ENCODE peak calls at places on chromosomes 1 and 21, in five cellular contexts. One of them, this sample, is unnamed. For H3K36me3, the result is how much of the 10 kb centered on the place peaks cover.

GRCh38 chr1:209190591-209191241 is 392.8 kb upstream of the CAMK1G start:
- DNase-seq in MM.1S: peak
- DNase-seq in OCI-LY7: peak
- DNase-seq in IMR-90: no peak
- DNase-seq in kidney: peak
- DNase-seq in this sample: peak

GRCh38 chr1:234725177-234726132 is 115.5 kb upstream of the IRF2BP2 start:
- DNase-seq in MM.1S: no peak
- DNase-seq in OCI-LY7: peak
- DNase-seq in IMR-90: no peak
- DNase-seq in kidney: peak
- DNase-seq in this sample: no peak

GRCh38 chr1:8146257-8146855 is 120.2 kb upstream of the ERRFI1 start:
- DNase-seq in IMR-90: no peak
- DNase-seq in OCI-LY7: no peak
- DNase-seq in MM.1S: no peak
- DNase-seq in kidney: no peak
- DNase-seq in this sample: no peak

GRCh38 chr1:98256700-98257099 is 335.9 kb upstream of the DPYD start:
- DNase-seq in MM.1S: no peak
- DNase-seq in kidney: no peak
- DNase-seq in OCI-LY7: no peak
- DNase-seq in IMR-90: no peak
- DNase-seq in this sample: no peak

GRCh38 chr1:46246548-46247432 is 773 bp upstream of the RAD54L start:
- DNase-seq in kidney: peak
- DNase-seq in OCI-LY7: peak
- DNase-seq in MM.1S: no peak
- DNase-seq in IMR-90: peak
- DNase-seq in this sample: peak

GRCh38 chr1:57991289-57991688 is 555.2 kb downstream of the OMA1 start:
- DNase-seq in kidney: no peak
- DNase-seq in IMR-90: no peak
- DNase-seq in OCI-LY7: no peak
- DNase-seq in MM.1S: no peak
- DNase-seq in this sample: no peak

GRCh38 chr1:214552174-214552608 is 789 bp upstream of the PTPN14 start:
- DNase-seq in IMR-90: peak
- DNase-seq in MM.1S: no peak
- DNase-seq in kidney: peak
- DNase-seq in OCI-LY7: no peak
- DNase-seq in this sample: peak

GRCh38 chr1:179310271-179310670 is 16.7 kb downstream of the SOAT1 start:
- DNase-seq in kidney: no peak
- DNase-seq in OCI-LY7: no peak
- DNase-seq in MM.1S: no peak
- DNase-seq in IMR-90: peak
- DNase-seq in this sample: peak

GRCh38 chr21:45972353-45972715 is 9.2 kb upstream of the COL6A1 start:
- DNase-seq in kidney: peak
- DNase-seq in MM.1S: no peak
- DNase-seq in OCI-LY7: no peak
- DNase-seq in IMR-90: no peak
- DNase-seq in this sample: no peak

GRCh38 chr1:17292299-17293198 is 15.4 kb upstream of the PADI4 start:
- DNase-seq in kidney: no peak
- DNase-seq in MM.1S: no peak
- DNase-seq in OCI-LY7: no peak
- DNase-seq in IMR-90: no peak
- DNase-seq in this sample: no peak

GRCh38 chr1:3881191-3881475 is 18.9 kb downstream of the C1orf174 start:
- DNase-seq in OCI-LY7: peak
- DNase-seq in MM.1S: no peak
- DNase-seq in kidney: no peak
- DNase-seq in IMR-90: no peak
- DNase-seq in this sample: no peak

GRCh38 chr1:160264795-160265307 is 2.5 kb upstream of the DCAF8 start:
- DNase-seq in MM.1S: no peak
- DNase-seq in kidney: no peak
- DNase-seq in IMR-90: no peak
- DNase-seq in OCI-LY7: no peak
- DNase-seq in this sample: no peak

GRCh38 chr1:89261926-89262540 is 10.6 kb downstream of the GBP5 start:
- DNase-seq in IMR-90: no peak
- DNase-seq in kidney: no peak
- DNase-seq in OCI-LY7: no peak
- DNase-seq in MM.1S: no peak
- DNase-seq in this sample: no peak

GRCh38 chr1:169110265-169110664 is 3.8 kb downstream of the ATP1B1 start:
- DNase-seq in OCI-LY7: no peak
- DNase-seq in kidney: no peak
- DNase-seq in MM.1S: no peak
- DNase-seq in IMR-90: no peak
- DNase-seq in this sample: no peak

GRCh38 chr1:205756552-205756951 is 6.6 kb upstream of the NUCKS1 start:
- DNase-seq in MM.1S: no peak
- DNase-seq in kidney: no peak
- DNase-seq in IMR-90: no peak
- DNase-seq in OCI-LY7: no peak
- DNase-seq in this sample: no peak

GRCh38 chr1:21490774-21491482 is 18.3 kb upstream of the ALPL start:
- DNase-seq in OCI-LY7: peak
- DNase-seq in IMR-90: peak
- DNase-seq in MM.1S: peak
- DNase-seq in kidney: no peak
- DNase-seq in this sample: peak

GRCh38 chr1:183131166-183131565 is 54.9 kb upstream of the LAMC2 start:
- DNase-seq in kidney: no peak
- DNase-seq in OCI-LY7: no peak
- DNase-seq in MM.1S: no peak
- DNase-seq in IMR-90: no peak
- DNase-seq in this sample: no peak

GRCh38 chr1:167790117-167790516 is 68.3 kb downstream of the MPZL1 start:
- DNase-seq in IMR-90: no peak
- DNase-seq in kidney: no peak
- DNase-seq in MM.1S: no peak
- DNase-seq in OCI-LY7: no peak
- DNase-seq in this sample: no peak

GRCh38 chr1:108896160-108897150 is 19.7 kb downstream of the GPSM2 start:
- DNase-seq in IMR-90: peak
- DNase-seq in kidney: no peak
- DNase-seq in MM.1S: no peak
- DNase-seq in OCI-LY7: no peak
- DNase-seq in this sample: no peak

GRCh38 chr1:227586733-227587132 is 23.4 kb downstream of the ZNF678 start:
- DNase-seq in OCI-LY7: no peak
- DNase-seq in IMR-90: no peak
- DNase-seq in MM.1S: no peak
- DNase-seq in kidney: no peak
- DNase-seq in this sample: no peak

GRCh38 chr21:45631540-45631939 is 12.0 kb upstream of the PCBP3 start:
- DNase-seq in OCI-LY7: no peak
- DNase-seq in kidney: no peak
- DNase-seq in IMR-90: no peak
- DNase-seq in MM.1S: no peak
- DNase-seq in this sample: no peak

GRCh38 chr1:2962061-2962460 is 59.2 kb upstream of the ACTRT2 start:
- DNase-seq in kidney: no peak
- DNase-seq in IMR-90: no peak
- DNase-seq in MM.1S: no peak
- DNase-seq in OCI-LY7: no peak
- DNase-seq in this sample: no peak

GRCh38 chr1:56417636-56418035 is 161.7 kb downstream of the PLPP3 start:
- DNase-seq in IMR-90: peak
- DNase-seq in OCI-LY7: no peak
- DNase-seq in kidney: no peak
- DNase-seq in MM.1S: no peak
- DNase-seq in this sample: no peak

DNA sequence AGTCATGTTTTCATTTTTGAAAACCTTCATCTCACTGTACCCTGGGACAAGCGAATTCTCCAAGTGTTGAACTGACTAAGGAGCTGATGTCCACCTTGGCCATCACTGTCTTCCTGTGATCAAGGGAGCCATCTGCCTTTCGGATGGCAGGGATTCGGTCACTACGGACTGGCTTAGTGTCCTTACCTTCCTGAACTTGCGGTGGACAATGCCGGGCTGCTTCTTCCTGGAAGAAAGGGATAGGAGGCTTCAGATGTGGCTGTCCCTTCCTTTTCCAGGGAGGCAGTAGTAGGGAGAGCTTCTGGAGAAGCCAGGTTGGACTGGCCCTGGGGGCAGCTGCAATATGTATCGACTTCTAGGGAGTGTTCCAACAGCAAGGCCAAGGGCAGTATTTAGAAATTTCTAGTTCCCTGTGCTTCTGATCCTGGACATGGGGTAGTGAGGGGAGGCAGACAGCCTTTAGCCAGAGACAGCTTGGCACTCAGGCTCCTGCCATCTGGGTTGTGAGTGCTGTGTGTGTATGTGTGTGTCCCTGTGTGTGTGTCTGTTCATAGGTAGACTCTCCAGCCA is 114.6 kb downstream of the IER5 start:
- DNase-seq in kidney: no peak
- DNase-seq in MM.1S: no peak
- DNase-seq in IMR-90: no peak
- DNase-seq in OCI-LY7: no peak
- DNase-seq in this sample: no peak
- H3K36me3 ChIP-seq in kidney: under half
- H3K36me3 ChIP-seq in MM.1S: under half
- H3K36me3 ChIP-seq in IMR-90: under half
- H3K36me3 ChIP-seq in OCI-LY7: under half
- H3K36me3 ChIP-seq in this sample: under half

DNA sequence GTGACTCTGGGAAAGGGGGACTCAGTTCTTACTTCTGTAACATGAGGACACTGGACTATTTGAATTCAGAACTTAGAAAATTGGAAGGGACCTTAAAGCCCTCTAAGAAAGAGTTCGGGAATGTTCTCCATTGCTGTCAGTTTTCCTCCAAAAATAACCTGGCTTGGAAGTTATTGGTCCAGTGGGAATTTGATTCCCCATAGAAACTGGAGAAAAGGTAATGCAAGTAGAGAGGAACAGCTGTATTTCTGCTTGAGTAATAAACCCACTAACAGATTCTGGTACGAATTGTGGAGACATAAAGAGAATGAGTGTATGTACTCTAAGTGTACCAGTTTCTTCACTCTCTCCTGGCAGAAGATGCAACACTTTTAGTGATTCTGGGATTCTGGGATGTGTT is 1.8 kb downstream of the ZBED6 start:
- DNase-seq in kidney: no peak
- DNase-seq in OCI-LY7: no peak
- DNase-seq in IMR-90: no peak
- DNase-seq in MM.1S: no peak
- DNase-seq in this sample: no peak
- H3K27ac ChIP-seq in kidney: no peak
- H3K27ac ChIP-seq in OCI-LY7: no peak
- H3K27ac ChIP-seq in IMR-90: no peak
- H3K27ac ChIP-seq in MM.1S: no peak
- H3K27ac ChIP-seq in this sample: no peak

GRCh38 chr1:43410571-43410970 is 20.9 kb downstream of the SZT2 start:
- DNase-seq in IMR-90: no peak
- DNase-seq in OCI-LY7: no peak
- DNase-seq in kidney: no peak
- DNase-seq in MM.1S: no peak
- DNase-seq in this sample: no peak

GRCh38 chr1:43419627-43420425 is 30.1 kb downstream of the SZT2 start:
- DNase-seq in kidney: no peak
- DNase-seq in IMR-90: no peak
- DNase-seq in MM.1S: no peak
- DNase-seq in OCI-LY7: no peak
- DNase-seq in this sample: no peak

GRCh38 chr1:43418858-43419257 is 29.2 kb downstream of the SZT2 start:
- DNase-seq in OCI-LY7: no peak
- DNase-seq in kidney: no peak
- DNase-seq in IMR-90: no peak
- DNase-seq in MM.1S: no peak
- DNase-seq in this sample: no peak

GRCh38 chr1:43415901-43416300 is 26.2 kb downstream of the SZT2 start:
- DNase-seq in OCI-LY7: no peak
- DNase-seq in IMR-90: no peak
- DNase-seq in kidney: no peak
- DNase-seq in MM.1S: no peak
- DNase-seq in this sample: no peak

GRCh38 chr1:43414634-43415223 is 25.0 kb downstream of the SZT2 start:
- DNase-seq in OCI-LY7: peak
- DNase-seq in kidney: no peak
- DNase-seq in MM.1S: peak
- DNase-seq in IMR-90: peak
- DNase-seq in this sample: peak
- H3K36me3 ChIP-seq in OCI-LY7: under half
- H3K36me3 ChIP-seq in kidney: under half
- H3K36me3 ChIP-seq in MM.1S: under half
- H3K36me3 ChIP-seq in IMR-90: under half
- H3K36me3 ChIP-seq in this sample: under half

GRCh38 chr21:41506526-41507520 is 1.1 kb downstream of the TMPRSS2 start:
- DNase-seq in MM.1S: no peak
- DNase-seq in OCI-LY7: no peak
- DNase-seq in kidney: peak
- DNase-seq in IMR-90: no peak
- DNase-seq in this sample: no peak

GRCh38 chr21:41509206-41509496 is 1.2 kb upstream of the TMPRSS2 start:
- DNase-seq in OCI-LY7: no peak
- DNase-seq in MM.1S: no peak
- DNase-seq in kidney: no peak
- DNase-seq in IMR-90: no peak
- DNase-seq in this sample: no peak

GRCh38 chr21:41509733-41510132 is 1.8 kb upstream of the TMPRSS2 start:
- DNase-seq in IMR-90: no peak
- DNase-seq in MM.1S: no peak
- DNase-seq in OCI-LY7: no peak
- DNase-seq in kidney: no peak
- DNase-seq in this sample: no peak

GRCh38 chr21:41507521-41508414 is at the start of gene TMPRSS2:
- DNase-seq in OCI-LY7: no peak
- DNase-seq in IMR-90: no peak
- DNase-seq in MM.1S: no peak
- DNase-seq in kidney: peak
- DNase-seq in this sample: no peak

DNA sequence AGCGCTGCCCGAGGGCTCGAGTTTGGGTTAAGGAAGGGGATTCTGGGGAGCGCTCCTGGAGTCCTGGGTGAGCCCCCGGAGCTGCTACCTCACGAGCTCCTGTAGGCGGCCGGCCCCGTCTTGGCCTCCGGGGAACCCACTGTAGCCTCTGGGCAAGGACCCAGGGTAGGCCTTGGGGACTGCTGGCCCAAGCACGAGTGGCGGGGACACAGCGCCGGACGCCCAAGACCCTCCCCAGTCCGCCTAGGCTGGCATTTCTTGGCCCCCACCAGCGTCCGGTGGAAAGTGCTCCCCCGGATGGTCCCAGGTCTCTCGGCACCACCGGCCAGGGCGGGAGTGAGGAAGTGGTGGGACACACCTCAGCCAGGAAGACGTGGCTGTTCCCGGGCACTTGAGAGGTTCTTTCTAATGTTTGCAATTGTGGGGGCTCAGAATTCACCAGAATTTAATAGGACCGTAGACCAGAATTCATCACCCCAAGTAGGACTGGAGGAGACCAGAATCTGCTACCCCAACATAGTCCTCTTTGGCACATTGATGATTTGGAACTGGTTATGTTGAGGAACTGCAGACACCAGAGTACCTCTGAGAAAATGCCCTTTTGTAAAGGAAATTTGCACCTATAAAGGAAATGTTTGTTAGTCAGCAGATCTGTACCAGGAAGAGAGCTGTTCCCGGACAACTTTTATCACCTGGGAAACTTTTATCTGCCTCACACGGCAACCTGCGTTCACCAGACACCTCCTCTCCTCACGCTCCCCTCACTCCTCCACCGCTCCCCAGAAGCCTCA is 652 bp upstream of the TMPRSS2 start:
- DNase-seq in MM.1S: no peak
- DNase-seq in kidney: peak
- DNase-seq in OCI-LY7: no peak
- DNase-seq in IMR-90: no peak
- DNase-seq in this sample: no peak
- H3K27ac ChIP-seq in MM.1S: no peak
- H3K27ac ChIP-seq in kidney: peak
- H3K27ac ChIP-seq in OCI-LY7: no peak
- H3K27ac ChIP-seq in IMR-90: no peak
- H3K27ac ChIP-seq in this sample: no peak